ENCODE peak calls at places on chromosomes 16 and 17, in seven cellular contexts. One of them, this sample, is unnamed.

GRCh38 chr16:68066763-68067162 is 18.4 kb upstream of the NFATC3 start:
- DNase-seq in AG04450: no peak
- DNase-seq in astrocyte of the spinal cord: no peak
- DNase-seq in fibroblast of villous mesenchyme: no peak
- DNase-seq in WERI-Rb-1: no peak
- DNase-seq in ovary: no peak
- DNase-seq in hepatocyte: no peak
- DNase-seq in this sample: no peak

GRCh38 chr17:46072998-46073397 is 73.9 kb downstream of the STH start:
- DNase-seq in AG04450: peak; percentile 30
- DNase-seq in astrocyte of the spinal cord: peak; percentile 72
- DNase-seq in ovary: no peak
- DNase-seq in fibroblast of villous mesenchyme: peak; percentile 70
- DNase-seq in WERI-Rb-1: no peak
- DNase-seq in hepatocyte: no peak
- DNase-seq in this sample: peak; percentile 65

GRCh38 chr17:75457047-75457654 is 716 bp downstream of the TMEM94 start:
- DNase-seq in WERI-Rb-1: peak; percentile 72
- DNase-seq in astrocyte of the spinal cord: peak; percentile 47
- DNase-seq in fibroblast of villous mesenchyme: no peak
- DNase-seq in AG04450: no peak
- DNase-seq in ovary: peak; percentile 49
- DNase-seq in hepatocyte: peak; percentile 71
- DNase-seq in this sample: peak; percentile 47

GRCh38 chr17:78924481-78925151 is 571 bp downstream of the TIMP2 start:
- DNase-seq in ovary: peak; percentile 59
- DNase-seq in astrocyte of the spinal cord: no peak
- DNase-seq in WERI-Rb-1: no peak
- DNase-seq in fibroblast of villous mesenchyme: no peak
- DNase-seq in AG04450: no peak
- DNase-seq in hepatocyte: peak; percentile 53
- DNase-seq in this sample: no peak

GRCh38 chr17:75535119-75535537 is 9.6 kb downstream of the LLGL2 start:
- DNase-seq in fibroblast of villous mesenchyme: no peak
- DNase-seq in astrocyte of the spinal cord: no peak
- DNase-seq in ovary: no peak
- DNase-seq in hepatocyte: peak; percentile 53
- DNase-seq in AG04450: no peak
- DNase-seq in WERI-Rb-1: peak; percentile 15
- DNase-seq in this sample: no peak

GRCh38 chr16:14089283-14089823 is 18.2 kb downstream of the MRTFB start:
- DNase-seq in WERI-Rb-1: no peak
- DNase-seq in ovary: no peak
- DNase-seq in fibroblast of villous mesenchyme: no peak
- DNase-seq in hepatocyte: no peak
- DNase-seq in AG04450: no peak
- DNase-seq in astrocyte of the spinal cord: no peak
- DNase-seq in this sample: no peak

GRCh38 chr17:17232303-17232621 is 4.7 kb downstream of the FLCN start:
- DNase-seq in fibroblast of villous mesenchyme: no peak
- DNase-seq in hepatocyte: no peak
- DNase-seq in astrocyte of the spinal cord: no peak
- DNase-seq in ovary: no peak
- DNase-seq in WERI-Rb-1: no peak
- DNase-seq in AG04450: no peak
- DNase-seq in this sample: no peak

GRCh38 chr17:43471801-43472200 is 12.0 kb upstream of the DHX8 start:
- DNase-seq in fibroblast of villous mesenchyme: no peak
- DNase-seq in hepatocyte: no peak
- DNase-seq in WERI-Rb-1: no peak
- DNase-seq in AG04450: no peak
- DNase-seq in astrocyte of the spinal cord: peak; percentile 13
- DNase-seq in ovary: no peak
- DNase-seq in this sample: no peak

GRCh38 chr17:45675012-45675411 is 109.1 kb upstream of the CRHR1 start:
- DNase-seq in hepatocyte: no peak
- DNase-seq in astrocyte of the spinal cord: no peak
- DNase-seq in fibroblast of villous mesenchyme: no peak
- DNase-seq in AG04450: no peak
- DNase-seq in WERI-Rb-1: no peak
- DNase-seq in ovary: no peak
- DNase-seq in this sample: no peak

GRCh38 chr17:66426397-66427033 is 124.1 kb downstream of the PRKCA start:
- DNase-seq in astrocyte of the spinal cord: no peak
- DNase-seq in hepatocyte: no peak
- DNase-seq in WERI-Rb-1: peak; percentile 29
- DNase-seq in AG04450: no peak
- DNase-seq in fibroblast of villous mesenchyme: peak; percentile 35
- DNase-seq in ovary: no peak
- DNase-seq in this sample: peak; percentile 45

GRCh38 chr17:32933881-32934280 is 5.9 kb downstream of the TMEM98 start:
- DNase-seq in hepatocyte: no peak
- DNase-seq in astrocyte of the spinal cord: no peak
- DNase-seq in AG04450: no peak
- DNase-seq in fibroblast of villous mesenchyme: no peak
- DNase-seq in ovary: no peak
- DNase-seq in WERI-Rb-1: no peak
- DNase-seq in this sample: no peak

GRCh38 chr17:50037321-50038107 is 18.4 kb upstream of the ITGA3 start:
- DNase-seq in ovary: peak; percentile 75
- DNase-seq in fibroblast of villous mesenchyme: peak; percentile 84
- DNase-seq in hepatocyte: peak; percentile 40
- DNase-seq in WERI-Rb-1: peak; percentile 61
- DNase-seq in AG04450: no peak
- DNase-seq in astrocyte of the spinal cord: peak; percentile 82
- DNase-seq in this sample: peak; percentile 78

GRCh38 chr17:29572691-29573557 is 4.4 kb downstream of the TP53I13 start:
- DNase-seq in AG04450: no peak
- DNase-seq in WERI-Rb-1: peak; percentile 74
- DNase-seq in ovary: peak; percentile 64
- DNase-seq in astrocyte of the spinal cord: peak; percentile 34
- DNase-seq in fibroblast of villous mesenchyme: peak; percentile 61
- DNase-seq in hepatocyte: peak; percentile 81
- DNase-seq in this sample: peak; percentile 59

GRCh38 chr17:29573558-29573870 is 5.0 kb downstream of the TP53I13 start:
- DNase-seq in fibroblast of villous mesenchyme: no peak
- DNase-seq in ovary: peak; percentile 19
- DNase-seq in hepatocyte: no peak
- DNase-seq in astrocyte of the spinal cord: no peak
- DNase-seq in WERI-Rb-1: no peak
- DNase-seq in AG04450: no peak
- DNase-seq in this sample: no peak

GRCh38 chr17:29570521-29570920 is 2.0 kb downstream of the TP53I13 start:
- DNase-seq in hepatocyte: no peak
- DNase-seq in fibroblast of villous mesenchyme: no peak
- DNase-seq in ovary: no peak
- DNase-seq in astrocyte of the spinal cord: no peak
- DNase-seq in AG04450: no peak
- DNase-seq in WERI-Rb-1: no peak
- DNase-seq in this sample: no peak

GRCh38 chr17:29571486-29571882 is 3.0 kb downstream of the TP53I13 start:
- DNase-seq in WERI-Rb-1: no peak
- DNase-seq in hepatocyte: no peak
- DNase-seq in ovary: no peak
- DNase-seq in fibroblast of villous mesenchyme: no peak
- DNase-seq in astrocyte of the spinal cord: no peak
- DNase-seq in AG04450: no peak
- DNase-seq in this sample: no peak

DNA sequence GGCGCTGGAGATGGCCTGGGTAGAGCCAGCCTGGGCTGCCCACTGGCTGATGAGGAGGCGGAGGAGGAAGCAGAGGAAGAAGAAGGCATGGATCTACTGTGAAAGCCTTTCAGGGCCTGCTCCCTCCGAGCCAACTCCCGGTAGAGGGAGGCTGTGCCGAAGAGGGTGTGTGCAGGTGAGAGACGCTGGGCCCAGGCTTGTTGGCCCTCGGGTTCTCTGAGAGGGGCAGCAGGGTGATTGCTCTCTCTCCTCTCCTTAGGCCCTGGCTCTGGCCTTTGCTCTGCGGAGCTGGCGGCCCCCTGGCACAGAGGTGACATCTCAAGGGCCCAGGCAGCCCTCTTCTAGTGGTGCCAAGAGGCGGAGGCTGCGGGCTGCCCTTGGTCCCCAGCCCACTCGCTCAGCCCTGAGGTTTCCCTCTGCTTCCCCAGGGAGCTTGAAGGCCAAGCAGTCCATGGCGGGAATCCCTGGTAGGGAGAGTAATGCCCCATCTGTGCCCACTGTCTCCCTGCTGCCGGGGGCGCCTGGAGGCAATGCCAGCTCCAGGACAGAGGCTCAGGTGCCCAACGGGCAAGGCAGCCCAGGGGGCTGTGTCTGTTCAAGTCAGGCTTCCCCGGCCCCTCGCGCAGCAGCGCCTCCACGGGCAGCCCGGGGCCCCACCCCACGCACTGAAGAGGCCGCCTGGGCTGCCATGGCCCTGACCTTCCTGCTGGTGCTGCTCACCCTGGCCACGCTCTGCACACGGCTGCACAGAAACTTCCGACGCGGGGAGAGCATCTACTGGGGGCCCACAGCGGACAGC is 3.6 kb downstream of the TP53I13 start:
- DNase-seq in AG04450: no peak
- DNase-seq in astrocyte of the spinal cord: no peak
- DNase-seq in WERI-Rb-1: peak; percentile 27
- DNase-seq in ovary: peak; percentile 53
- DNase-seq in fibroblast of villous mesenchyme: no peak
- DNase-seq in hepatocyte: peak; percentile 32
- DNase-seq in this sample: no peak
- H3K4me3 ChIP-seq in AG04450: peak overlapping the region; percentile 7
- H3K4me3 ChIP-seq in astrocyte of the spinal cord: no peak overlapping the region
- H3K4me3 ChIP-seq in WERI-Rb-1: peak overlapping the region; percentile 15
- H3K4me3 ChIP-seq in ovary: peak overlapping the region; percentile 27
- H3K4me3 ChIP-seq in fibroblast of villous mesenchyme: no peak overlapping the region
- H3K4me3 ChIP-seq in hepatocyte: no peak overlapping the region
- H3K4me3 ChIP-seq in this sample: no peak overlapping the region

DNA sequence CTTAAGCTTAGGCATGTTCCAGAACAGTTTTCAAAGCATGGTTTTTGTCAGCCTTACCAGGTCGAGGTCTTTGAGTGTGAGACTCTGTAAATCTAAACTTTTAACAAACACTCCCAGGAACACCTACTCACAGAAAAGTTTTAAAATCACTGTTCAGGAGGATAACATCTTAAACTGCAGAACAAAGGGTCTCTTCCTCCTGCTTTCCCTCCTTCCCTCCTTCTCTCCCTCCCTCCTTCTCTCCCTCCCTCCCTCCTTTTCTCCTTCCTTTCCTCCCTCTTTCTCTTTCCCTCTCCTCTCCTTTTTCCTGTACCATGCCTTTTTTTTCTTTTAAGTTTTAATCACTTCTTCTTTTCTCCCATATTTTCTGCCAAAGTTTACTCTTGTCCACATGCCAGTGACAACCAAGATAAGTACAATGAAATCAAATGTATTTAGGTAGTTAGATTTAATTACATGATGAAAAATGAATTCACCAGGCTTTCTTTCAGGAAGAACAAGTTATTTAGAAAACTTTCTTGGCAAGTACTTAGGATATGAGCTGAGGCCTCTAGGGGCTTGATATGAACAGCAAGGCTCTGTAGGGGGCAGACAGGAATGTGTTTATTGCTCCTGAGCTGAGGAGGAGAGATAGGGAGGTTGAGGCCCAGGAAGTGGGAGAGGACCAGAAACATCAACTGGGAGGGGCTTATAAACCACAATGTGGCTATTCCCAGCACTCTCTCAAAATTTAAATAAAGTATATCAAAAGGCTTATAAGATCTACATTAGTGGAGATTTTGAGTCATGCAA is 153.7 kb upstream of the MAF start:
- DNase-seq in fibroblast of villous mesenchyme: no peak
- DNase-seq in astrocyte of the spinal cord: peak; percentile 41
- DNase-seq in ovary: no peak
- DNase-seq in AG04450: no peak
- DNase-seq in WERI-Rb-1: no peak
- DNase-seq in hepatocyte: peak; percentile 31
- DNase-seq in this sample: peak; percentile 39
- TF ChIP-seq CTCF in fibroblast of villous mesenchyme: no peak
- TF ChIP-seq CTCF in astrocyte of the spinal cord: no peak
- TF ChIP-seq CTCF in ovary: no peak
- TF ChIP-seq CTCF in AG04450: no peak
- TF ChIP-seq CTCF in WERI-Rb-1: no peak
- TF ChIP-seq CTCF in hepatocyte: no peak
- TF ChIP-seq CTCF in this sample: no peak

GRCh38 chr17:64709481-64709880 is 47.4 kb upstream of the SMURF2 start:
- DNase-seq in ovary: no peak
- DNase-seq in fibroblast of villous mesenchyme: peak; percentile 53
- DNase-seq in AG04450: no peak
- DNase-seq in WERI-Rb-1: no peak
- DNase-seq in astrocyte of the spinal cord: no peak
- DNase-seq in hepatocyte: no peak
- DNase-seq in this sample: no peak

GRCh38 chr17:64702815-64703214 is 40.7 kb upstream of the SMURF2 start:
- DNase-seq in WERI-Rb-1: no peak
- DNase-seq in AG04450: no peak
- DNase-seq in hepatocyte: no peak
- DNase-seq in ovary: no peak
- DNase-seq in astrocyte of the spinal cord: no peak
- DNase-seq in fibroblast of villous mesenchyme: no peak
- DNase-seq in this sample: no peak

GRCh38 chr17:64706224-64707076 is 44.3 kb upstream of the SMURF2 start:
- DNase-seq in fibroblast of villous mesenchyme: peak; percentile 45
- DNase-seq in WERI-Rb-1: no peak
- DNase-seq in ovary: no peak
- DNase-seq in astrocyte of the spinal cord: no peak
- DNase-seq in AG04450: no peak
- DNase-seq in hepatocyte: peak; percentile 13
- DNase-seq in this sample: peak; percentile 18

GRCh38 chr17:64707077-64707591 is 45.0 kb upstream of the SMURF2 start:
- DNase-seq in fibroblast of villous mesenchyme: peak; percentile 99
- DNase-seq in WERI-Rb-1: peak; percentile 42
- DNase-seq in hepatocyte: peak; percentile 73
- DNase-seq in astrocyte of the spinal cord: peak; percentile 98
- DNase-seq in AG04450: peak; percentile 99
- DNase-seq in ovary: peak; percentile 74
- DNase-seq in this sample: peak; percentile 99
- H3K4me3 ChIP-seq in fibroblast of villous mesenchyme: no peak overlapping the region
- H3K4me3 ChIP-seq in WERI-Rb-1: no peak overlapping the region
- H3K4me3 ChIP-seq in hepatocyte: no peak overlapping the region
- H3K4me3 ChIP-seq in astrocyte of the spinal cord: no peak overlapping the region
- H3K4me3 ChIP-seq in AG04450: peak overlapping the region; percentile 41
- H3K4me3 ChIP-seq in ovary: no peak overlapping the region
- H3K4me3 ChIP-seq in this sample: no peak overlapping the region

DNA sequence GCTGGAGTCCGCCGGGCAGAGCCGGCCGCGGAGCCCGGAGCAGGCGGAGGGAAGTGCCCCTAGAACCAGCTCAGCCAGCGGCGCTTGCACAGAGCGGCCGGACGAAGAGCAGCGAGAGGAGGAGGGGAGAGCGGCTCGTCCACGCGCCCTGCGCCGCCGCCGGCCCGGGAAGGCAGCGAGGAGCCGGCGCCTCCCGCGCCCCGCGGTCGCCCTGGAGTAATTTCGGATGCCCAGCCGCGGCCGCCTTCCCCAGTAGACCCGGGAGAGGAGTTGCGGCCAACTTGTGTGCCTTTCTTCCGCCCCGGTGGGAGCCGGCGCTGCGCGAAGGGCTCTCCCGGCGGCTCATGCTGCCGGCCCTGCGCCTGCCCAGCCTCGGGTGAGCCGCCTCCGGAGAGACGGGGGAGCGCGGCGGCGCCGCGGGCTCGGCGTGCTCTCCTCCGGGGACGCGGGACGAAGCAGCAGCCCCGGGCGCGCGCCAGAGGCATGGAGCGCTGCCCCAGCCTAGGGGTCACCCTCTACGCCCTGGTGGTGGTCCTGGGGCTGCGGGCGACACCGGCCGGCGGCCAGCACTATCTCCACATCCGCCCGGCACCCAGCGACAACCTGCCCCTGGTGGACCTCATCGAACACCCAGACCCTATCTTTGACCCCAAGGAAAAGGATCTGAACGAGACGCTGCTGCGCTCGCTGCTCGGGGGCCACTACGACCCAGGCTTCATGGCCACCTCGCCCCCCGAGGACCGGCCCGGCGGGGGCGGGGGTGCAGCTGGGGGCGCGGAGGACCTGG is 435 bp downstream of the NOG start:
- DNase-seq in WERI-Rb-1: peak; percentile 70
- DNase-seq in astrocyte of the spinal cord: peak; percentile 48
- DNase-seq in hepatocyte: peak; percentile 64
- DNase-seq in AG04450: no peak
- DNase-seq in fibroblast of villous mesenchyme: peak; percentile 58
- DNase-seq in ovary: peak; percentile 19
- DNase-seq in this sample: peak; percentile 50
- TF ChIP-seq CTCF in WERI-Rb-1: no peak
- TF ChIP-seq CTCF in astrocyte of the spinal cord: no peak
- TF ChIP-seq CTCF in hepatocyte: no peak
- TF ChIP-seq CTCF in AG04450: no peak
- TF ChIP-seq CTCF in fibroblast of villous mesenchyme: no peak
- TF ChIP-seq CTCF in ovary: no peak
- TF ChIP-seq CTCF in this sample: no peak

This sample was measured in fibroblast of pulmonary artery.